ENCODE peak calls at places on chromosome 2, in six cellular contexts. F is NB4; Q is erythroblast; C is activated naive CD4-positive, alpha-beta T cell treated with anti-CD3 and anti-CD28 coated beads for 36 hours; D is colonic mucosa; A is NCI-H748 treated with DMSO at 0.1 percent for 48 hours. H is an unnamed sample.

GRCh38 chr2:8575011-8575750 is 106.7 kb upstream of the ID2 start:
- DNase-seq in F (peak), Q (no peak), C (peak), D (no peak), A (no peak), H (no peak)

GRCh38 chr2:24566630-24567029 is 75.6 kb downstream of the NCOA1 start:
- DNase-seq in F (no peak), Q (no peak), C (no peak), D (no peak), A (no peak), H (no peak)

GRCh38 chr2:101307503-101307902 is 998 bp downstream of the RNF149 start:
- DNase-seq in F (peak), Q (peak), C (peak), D (no peak), A (no peak), H (no peak)

GRCh38 chr2:124524155-124524910 is 499.2 kb downstream of the CNTNAP5 start:
- DNase-seq in F (no peak), Q (no peak), C (no peak), D (no peak), A (no peak), H (no peak)

GRCh38 chr2:19504400-19505198 is 146.2 kb upstream of the OSR1 start:
- DNase-seq in F (no peak), Q (no peak), C (no peak), D (no peak), A (peak), H (no peak)

GRCh38 chr2:113137827-113138226 is 10.4 kb downstream of the IL1RN start:
- DNase-seq in F (no peak), Q (no peak), C (no peak), D (no peak), A (no peak), H (no peak)

GRCh38 chr2:168494190-168494711 is 38.2 kb downstream of the CERS6 start:
- DNase-seq in F (peak), Q (peak), C (no peak), D (peak), A (no peak), H (no peak)

GRCh38 chr2:66802877-66803276 is 368.0 kb downstream of the MEIS1 start:
- DNase-seq in F (no peak), Q (no peak), C (no peak), D (no peak), A (no peak), H (no peak)

GRCh38 chr2:199484927-199485326 is 27.2 kb upstream of the SATB2 start:
- DNase-seq in F (peak), Q (no peak), C (no peak), D (peak), A (no peak), H (no peak)

GRCh38 chr2:173652731-173653426 is 298.2 kb downstream of the CDCA7 start:
- DNase-seq in F (no peak), Q (no peak), C (no peak), D (no peak), A (peak), H (peak)

GRCh38 chr2:241853651-241854341 is 4.9 kb downstream of the PDCD1 start:
- DNase-seq in F (peak), Q (no peak), C (peak), D (no peak), A (no peak), H (peak)